ENCODE peak calls at places on chromosome 19, in seven cellular contexts. One of them, this sample, is unnamed. For H3K4me1, the result is how much of the 10 kb centered on the place peaks cover.

GRCh38 chr19:35066691-35067563 is 25.4 kb downstream of the HPN start:
- DNase-seq in stomach: peak
- DNase-seq in suprapubic skin: peak
- DNase-seq in IMR-90: peak
- DNase-seq in endothelial cell of umbilical vein: peak
- DNase-seq in tibial nerve: peak
- DNase-seq in Peyer's patch: peak
- DNase-seq in this sample: peak

GRCh38 chr19:17475541-17476115 is 5.3 kb downstream of the SLC27A1 start:
- DNase-seq in stomach: peak
- DNase-seq in suprapubic skin: peak
- DNase-seq in IMR-90: peak
- DNase-seq in endothelial cell of umbilical vein: no peak
- DNase-seq in tibial nerve: peak
- DNase-seq in Peyer's patch: no peak
- DNase-seq in this sample: peak

GRCh38 chr19:2478324-2478755 is 2.4 kb downstream of the GADD45B start:
- DNase-seq in stomach: peak
- DNase-seq in suprapubic skin: peak
- DNase-seq in IMR-90: peak
- DNase-seq in endothelial cell of umbilical vein: peak
- DNase-seq in tibial nerve: peak
- DNase-seq in Peyer's patch: peak
- DNase-seq in this sample: peak

GRCh38 chr19:958967-959685 is 25.0 kb upstream of the WDR18 start:
- DNase-seq in stomach: no peak
- DNase-seq in suprapubic skin: no peak
- DNase-seq in IMR-90: peak
- DNase-seq in endothelial cell of umbilical vein: no peak
- DNase-seq in tibial nerve: no peak
- DNase-seq in Peyer's patch: no peak
- DNase-seq in this sample: no peak

GRCh38 chr19:50414850-50415660 is 3.7 kb upstream of the SPIB start:
- DNase-seq in stomach: peak
- DNase-seq in suprapubic skin: no peak
- DNase-seq in IMR-90: peak
- DNase-seq in endothelial cell of umbilical vein: peak
- DNase-seq in tibial nerve: peak
- DNase-seq in Peyer's patch: peak
- DNase-seq in this sample: peak

GRCh38 chr19:37334179-37335071 is 36.5 kb upstream of the ZNF527 start:
- DNase-seq in stomach: peak
- DNase-seq in suprapubic skin: peak
- DNase-seq in IMR-90: peak
- DNase-seq in endothelial cell of umbilical vein: peak
- DNase-seq in tibial nerve: peak
- DNase-seq in Peyer's patch: peak
- DNase-seq in this sample: peak

GRCh38 chr19:14167013-14167593 is 30.7 kb upstream of the ASF1B start:
- DNase-seq in stomach: no peak
- DNase-seq in suprapubic skin: no peak
- DNase-seq in IMR-90: no peak
- DNase-seq in endothelial cell of umbilical vein: no peak
- DNase-seq in tibial nerve: no peak
- DNase-seq in Peyer's patch: no peak
- DNase-seq in this sample: no peak

GRCh38 chr19:1361601-1362384 is 21.9 kb upstream of the NDUFS7 start:
- DNase-seq in stomach: no peak
- DNase-seq in suprapubic skin: no peak
- DNase-seq in IMR-90: peak
- DNase-seq in endothelial cell of umbilical vein: peak
- DNase-seq in tibial nerve: no peak
- DNase-seq in Peyer's patch: no peak
- DNase-seq in this sample: no peak

GRCh38 chr19:30393046-30393445 is 20.9 kb downstream of the ZNF536 start:
- DNase-seq in stomach: no peak
- DNase-seq in suprapubic skin: no peak
- DNase-seq in IMR-90: no peak
- DNase-seq in endothelial cell of umbilical vein: no peak
- DNase-seq in tibial nerve: no peak
- DNase-seq in Peyer's patch: no peak
- DNase-seq in this sample: no peak

GRCh38 chr19:2150794-2151338 is 500 bp downstream of the AP3D1 start:
- DNase-seq in stomach: no peak
- DNase-seq in suprapubic skin: no peak
- DNase-seq in IMR-90: no peak
- DNase-seq in endothelial cell of umbilical vein: peak
- DNase-seq in tibial nerve: no peak
- DNase-seq in Peyer's patch: no peak
- DNase-seq in this sample: no peak

GRCh38 chr19:53158119-53158656 is 665 bp downstream of the ZNF347 start:
- DNase-seq in stomach: peak
- DNase-seq in suprapubic skin: peak
- DNase-seq in IMR-90: peak
- DNase-seq in endothelial cell of umbilical vein: peak
- DNase-seq in tibial nerve: no peak
- DNase-seq in Peyer's patch: peak
- DNase-seq in this sample: peak

GRCh38 chr19:17654993-17655392 is 33.2 kb downstream of the UNC13A start:
- DNase-seq in stomach: no peak
- DNase-seq in suprapubic skin: no peak
- DNase-seq in IMR-90: no peak
- DNase-seq in endothelial cell of umbilical vein: no peak
- DNase-seq in tibial nerve: no peak
- DNase-seq in Peyer's patch: no peak
- DNase-seq in this sample: no peak

GRCh38 chr19:37007587-37008220 is 70.5 kb upstream of the ZNF420 start:
- DNase-seq in stomach: peak
- DNase-seq in suprapubic skin: no peak
- DNase-seq in IMR-90: no peak
- DNase-seq in endothelial cell of umbilical vein: no peak
- DNase-seq in tibial nerve: no peak
- DNase-seq in Peyer's patch: no peak
- DNase-seq in this sample: peak

GRCh38 chr19:16167055-16167454 is 6.3 kb downstream of the CIB3 start:
- DNase-seq in stomach: no peak
- DNase-seq in suprapubic skin: no peak
- DNase-seq in IMR-90: no peak
- DNase-seq in endothelial cell of umbilical vein: no peak
- DNase-seq in tibial nerve: no peak
- DNase-seq in Peyer's patch: no peak
- DNase-seq in this sample: no peak

GRCh38 chr19:8575467-8575997 is 1.7 kb downstream of the MYO1F start:
- DNase-seq in stomach: no peak
- DNase-seq in suprapubic skin: no peak
- DNase-seq in IMR-90: peak
- DNase-seq in endothelial cell of umbilical vein: no peak
- DNase-seq in tibial nerve: no peak
- DNase-seq in Peyer's patch: no peak
- DNase-seq in this sample: no peak

GRCh38 chr19:2129486-2129885 is 21.9 kb downstream of the AP3D1 start:
- DNase-seq in stomach: no peak
- DNase-seq in suprapubic skin: no peak
- DNase-seq in IMR-90: no peak
- DNase-seq in endothelial cell of umbilical vein: no peak
- DNase-seq in tibial nerve: no peak
- DNase-seq in Peyer's patch: no peak
- DNase-seq in this sample: peak

GRCh38 chr19:14361824-14362223 is 19.4 kb upstream of the ADGRE5 start:
- DNase-seq in stomach: no peak
- DNase-seq in suprapubic skin: no peak
- DNase-seq in IMR-90: no peak
- DNase-seq in endothelial cell of umbilical vein: no peak
- DNase-seq in tibial nerve: no peak
- DNase-seq in Peyer's patch: no peak
- DNase-seq in this sample: no peak

GRCh38 chr19:4870025-4870700 is 2.7 kb upstream of the PLIN3 start:
- DNase-seq in stomach: peak
- DNase-seq in suprapubic skin: no peak
- DNase-seq in IMR-90: peak
- DNase-seq in endothelial cell of umbilical vein: peak
- DNase-seq in tibial nerve: no peak
- DNase-seq in Peyer's patch: peak
- DNase-seq in this sample: no peak

GRCh38 chr19:19446655-19447437 is 41.4 kb downstream of the GATAD2A start:
- DNase-seq in stomach: no peak
- DNase-seq in suprapubic skin: no peak
- DNase-seq in IMR-90: no peak
- DNase-seq in endothelial cell of umbilical vein: no peak
- DNase-seq in tibial nerve: no peak
- DNase-seq in Peyer's patch: peak
- DNase-seq in this sample: no peak

GRCh38 chr19:4454621-4454951 is 3.0 kb downstream of the UBXN6 start:
- DNase-seq in stomach: no peak
- DNase-seq in suprapubic skin: no peak
- DNase-seq in IMR-90: no peak
- DNase-seq in endothelial cell of umbilical vein: no peak
- DNase-seq in tibial nerve: no peak
- DNase-seq in Peyer's patch: no peak
- DNase-seq in this sample: no peak

GRCh38 chr19:16608290-16608704 is 19.7 kb downstream of the MED26 start:
- DNase-seq in stomach: no peak
- DNase-seq in suprapubic skin: no peak
- DNase-seq in IMR-90: peak
- DNase-seq in endothelial cell of umbilical vein: peak
- DNase-seq in tibial nerve: no peak
- DNase-seq in Peyer's patch: no peak
- DNase-seq in this sample: no peak

GRCh38 chr19:43476606-43477005 is 11.2 kb upstream of the LYPD3 start:
- DNase-seq in stomach: no peak
- DNase-seq in suprapubic skin: no peak
- DNase-seq in IMR-90: peak
- DNase-seq in endothelial cell of umbilical vein: peak
- DNase-seq in tibial nerve: no peak
- DNase-seq in Peyer's patch: no peak
- DNase-seq in this sample: no peak

GRCh38 chr19:9791552-9792181 is 23.1 kb upstream of the ZNF846 start:
- DNase-seq in stomach: peak
- DNase-seq in suprapubic skin: peak
- DNase-seq in IMR-90: peak
- DNase-seq in endothelial cell of umbilical vein: peak
- DNase-seq in tibial nerve: peak
- DNase-seq in Peyer's patch: peak
- DNase-seq in this sample: peak
- TF ChIP-seq POLR2A in stomach: no peak
- TF ChIP-seq POLR2A in suprapubic skin: no peak
- TF ChIP-seq POLR2A in IMR-90: no peak
- TF ChIP-seq POLR2A in endothelial cell of umbilical vein: no peak
- TF ChIP-seq POLR2A in tibial nerve: peak
- TF ChIP-seq POLR2A in Peyer's patch: peak
- TF ChIP-seq POLR2A in this sample: no peak

DNA sequence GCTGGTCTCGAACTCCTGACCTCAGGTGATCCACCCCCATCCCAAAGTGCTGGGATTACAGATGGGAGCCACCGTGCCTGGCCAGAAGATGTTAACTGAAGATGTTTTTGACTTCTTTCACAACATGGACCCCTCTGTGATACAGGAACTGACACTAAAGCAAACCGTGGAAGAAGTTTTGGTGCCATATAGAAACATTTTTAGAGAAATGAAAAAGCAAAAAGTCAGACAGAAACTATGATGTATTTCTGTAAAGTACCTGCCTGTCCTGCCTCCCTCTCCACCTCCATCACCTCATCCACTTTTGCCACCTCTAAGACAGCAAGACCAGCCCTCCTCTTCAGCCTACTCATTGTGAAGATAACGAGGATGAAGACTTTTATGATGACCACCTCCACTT is 11.3 kb downstream of the FBXO27 start:
- DNase-seq in stomach: no peak
- DNase-seq in suprapubic skin: no peak
- DNase-seq in IMR-90: no peak
- DNase-seq in endothelial cell of umbilical vein: no peak
- DNase-seq in tibial nerve: no peak
- DNase-seq in Peyer's patch: no peak
- DNase-seq in this sample: no peak
- H3K4me1 ChIP-seq in stomach: under half
- H3K4me1 ChIP-seq in suprapubic skin: under half
- H3K4me1 ChIP-seq in IMR-90: under half
- H3K4me1 ChIP-seq in endothelial cell of umbilical vein: under half
- H3K4me1 ChIP-seq in tibial nerve: under half
- H3K4me1 ChIP-seq in Peyer's patch: under half
- H3K4me1 ChIP-seq in this sample: under half

GRCh38 chr19:11902228-11902627 is 14.6 kb downstream of the ZNF69 start:
- DNase-seq in stomach: no peak
- DNase-seq in suprapubic skin: no peak
- DNase-seq in IMR-90: no peak
- DNase-seq in endothelial cell of umbilical vein: no peak
- DNase-seq in tibial nerve: no peak
- DNase-seq in Peyer's patch: no peak
- DNase-seq in this sample: no peak
- TF ChIP-seq POLR2A in stomach: no peak
- TF ChIP-seq POLR2A in suprapubic skin: no peak
- TF ChIP-seq POLR2A in IMR-90: no peak
- TF ChIP-seq POLR2A in endothelial cell of umbilical vein: no peak
- TF ChIP-seq POLR2A in tibial nerve: no peak
- TF ChIP-seq POLR2A in Peyer's patch: no peak
- TF ChIP-seq POLR2A in this sample: no peak

GRCh38 chr19:45171211-45171623 is 6.8 kb downstream of the TRAPPC6A start:
- DNase-seq in stomach: no peak
- DNase-seq in suprapubic skin: no peak
- DNase-seq in IMR-90: no peak
- DNase-seq in endothelial cell of umbilical vein: peak
- DNase-seq in tibial nerve: no peak
- DNase-seq in Peyer's patch: no peak
- DNase-seq in this sample: no peak
- H3K4me1 ChIP-seq in stomach: under half
- H3K4me1 ChIP-seq in suprapubic skin: under half
- H3K4me1 ChIP-seq in IMR-90: under half
- H3K4me1 ChIP-seq in endothelial cell of umbilical vein: under half
- H3K4me1 ChIP-seq in tibial nerve: under half
- H3K4me1 ChIP-seq in Peyer's patch: under half
- H3K4me1 ChIP-seq in this sample: under half

GRCh38 chr19:47226426-47227346 is 4.3 kb downstream of the BBC3 start:
- DNase-seq in stomach: peak
- DNase-seq in suprapubic skin: peak
- DNase-seq in IMR-90: peak
- DNase-seq in endothelial cell of umbilical vein: peak
- DNase-seq in tibial nerve: peak
- DNase-seq in Peyer's patch: peak
- DNase-seq in this sample: peak

GRCh38 chr19:47228937-47229673 is 1.9 kb downstream of the BBC3 start:
- DNase-seq in stomach: no peak
- DNase-seq in suprapubic skin: no peak
- DNase-seq in IMR-90: peak
- DNase-seq in endothelial cell of umbilical vein: peak
- DNase-seq in tibial nerve: no peak
- DNase-seq in Peyer's patch: no peak
- DNase-seq in this sample: no peak

GRCh38 chr19:47229674-47230121 is 1.3 kb downstream of the BBC3 start:
- DNase-seq in stomach: no peak
- DNase-seq in suprapubic skin: no peak
- DNase-seq in IMR-90: peak
- DNase-seq in endothelial cell of umbilical vein: peak
- DNase-seq in tibial nerve: no peak
- DNase-seq in Peyer's patch: no peak
- DNase-seq in this sample: no peak

GRCh38 chr19:47227347-47228167 is 3.4 kb downstream of the BBC3 start:
- DNase-seq in stomach: peak
- DNase-seq in suprapubic skin: peak
- DNase-seq in IMR-90: peak
- DNase-seq in endothelial cell of umbilical vein: peak
- DNase-seq in tibial nerve: peak
- DNase-seq in Peyer's patch: peak
- DNase-seq in this sample: peak

GRCh38 chr19:47228168-47228936 is 2.6 kb downstream of the BBC3 start:
- DNase-seq in stomach: peak
- DNase-seq in suprapubic skin: peak
- DNase-seq in IMR-90: peak
- DNase-seq in endothelial cell of umbilical vein: no peak
- DNase-seq in tibial nerve: no peak
- DNase-seq in Peyer's patch: peak
- DNase-seq in this sample: peak
- TF ChIP-seq POLR2A in stomach: no peak
- TF ChIP-seq POLR2A in suprapubic skin: no peak
- TF ChIP-seq POLR2A in IMR-90: no peak
- TF ChIP-seq POLR2A in endothelial cell of umbilical vein: no peak
- TF ChIP-seq POLR2A in tibial nerve: no peak
- TF ChIP-seq POLR2A in Peyer's patch: no peak
- TF ChIP-seq POLR2A in this sample: no peak